ENCODE peak calls at places on chromosomes 16 and 17, in eight cellular contexts. W is nephron progenitor cell; J is aorta; S is stimulated activated CD4-positive, alpha-beta T cell treated with anti-CD3 and anti-CD28 coated beads, Interleukin-2, amount 100 ng/mL, for 24 hours; A is CD4-positive, alpha-beta T cell; E is hypothalamus; U is GOT3; G is activated gamma-delta T cell treated with anti-CD3 and anti-CD28 coated beads, Interleukin-2, amount 50 U/mL, for 16 hours. T is an unnamed sample.

GRCh38 chr16:73289232-73289631 is 241.3 kb upstream of the ZFHX3 start:
- DNase-seq in J (no peak), W (no peak), S (no peak), G (no peak), U (no peak), A (no peak), E (no peak), T (peak; percentile 25)

GRCh38 chr16:72609933-72610332 is 438.0 kb upstream of the PMFBP1 start:
- DNase-seq in G (no peak), U (no peak), A (no peak), E (no peak), W (no peak), S (no peak), J (no peak), T (no peak)

GRCh38 chr16:4675864-4676786 is 17.2 kb upstream of the NUDT16L1 start:
- DNase-seq in A (peak; percentile 49), G (peak; percentile 41), S (peak; percentile 62), U (no peak), E (no peak), W (no peak), J (no peak), T (no peak)

GRCh38 chr16:81513204-81514040 is 68.8 kb downstream of the CMIP start:
- DNase-seq in E (peak; percentile 63), J (no peak), G (no peak), S (no peak), A (no peak), W (no peak), U (no peak), T (no peak)

GRCh38 chr17:1347681-1348318 is 52.2 kb downstream of the YWHAE start:
- DNase-seq in J (peak; percentile 61), W (no peak), E (no peak), G (no peak), U (no peak), S (no peak), A (peak; percentile 14), T (peak; percentile 46)

GRCh38 chr16:48498761-48499600 is 111.0 kb downstream of the N4BP1 start:
- DNase-seq in E (no peak), A (no peak), U (peak; percentile 23), J (peak; percentile 56), W (peak; percentile 30), G (no peak), S (no peak), T (peak; percentile 49)

GRCh38 chr17:48614904-48615211 is 234 bp downstream of the HOXB8 start:
- DNase-seq in A (no peak), E (no peak), W (no peak), J (no peak), U (no peak), G (no peak), S (no peak), T (no peak)

GRCh38 chr17:14303343-14304221 is 2.7 kb downstream of the HS3ST3B1 start:
- DNase-seq in U (no peak), G (peak; percentile 19), A (peak; percentile 16), E (no peak), S (peak; percentile 43), W (peak; percentile 59), J (peak; percentile 59), T (peak; percentile 67)

GRCh38 chr16:50602531-50603205 is 54.5 kb downstream of the NKD1 start:
- DNase-seq in S (peak; percentile 26), U (no peak), A (peak; percentile 38), W (no peak), E (no peak), G (peak; percentile 9), J (peak; percentile 55), T (no peak)

GRCh38 chr17:47789611-47790520 is 31.7 kb downstream of the OSBPL7 start:
- DNase-seq in S (peak; percentile 61), J (peak; percentile 88), G (peak; percentile 32), U (no peak), E (peak; percentile 22), W (peak; percentile 70), A (peak; percentile 28), T (peak; percentile 75)

GRCh38 chr17:35287286-35287811 is 44.5 kb downstream of the SLFN5 start:
- DNase-seq in E (no peak), G (no peak), S (no peak), A (no peak), J (no peak), U (no peak), W (no peak), T (no peak)

GRCh38 chr16:65782537-65783290 is 583.8 kb upstream of the CDH5 start:
- DNase-seq in U (peak; percentile 3), S (no peak), W (no peak), E (no peak), G (no peak), J (no peak), A (no peak), T (no peak)

GRCh38 chr16:165539-166374 is at the start of gene HBM:
- DNase-seq in W (no peak), J (no peak), A (no peak), G (no peak), S (no peak), U (no peak), E (no peak), T (no peak)

GRCh38 chr17:57121308-57122042 is 36.4 kb downstream of the AKAP1 start:
- DNase-seq in U (no peak), A (no peak), E (peak; percentile 41), S (no peak), W (peak; percentile 66), G (no peak), J (no peak), T (peak; percentile 83)

GRCh38 chr17:48596000-48596734 is 2.6 kb upstream of the HOXB5 start:
- DNase-seq in W (peak; percentile 57), J (no peak), S (no peak), G (no peak), U (no peak), E (no peak), A (no peak), T (peak; percentile 80)

GRCh38 chr17:2990396-2990795 is 73.0 kb downstream of the OR1D5 start:
- DNase-seq in U (no peak), W (no peak), S (no peak), J (no peak), A (no peak), E (no peak), G (no peak), T (no peak)

GRCh38 chr17:38864636-38865398 is 5.0 kb upstream of the LASP1 start:
- DNase-seq in W (no peak), E (no peak), G (no peak), J (no peak), S (no peak), U (no peak), A (no peak), T (peak; percentile 44)

GRCh38 chr16:66154801-66155200 is 211.7 kb upstream of the CDH5 start:
- DNase-seq in J (no peak), S (no peak), W (no peak), E (no peak), G (no peak), A (no peak), U (no peak), T (no peak)

GRCh38 chr16:4460936-4461249 is 13.5 kb downstream of the NMRAL1 start:
- DNase-seq in J (no peak), W (no peak), U (no peak), A (no peak), S (no peak), E (no peak), G (no peak), T (peak; percentile 43)

GRCh38 chr17:80799553-80800403 is 191.9 kb upstream of the CHMP6 start:
- DNase-seq in G (no peak), U (no peak), A (no peak), W (no peak), E (no peak), J (peak; percentile 55), S (no peak), T (peak; percentile 66)

T was measured in left kidney.